ENCODE peak calls at places on chromosomes 16 and 17, in six cellular contexts. O is A549, G is HFFc6, U is cardiac muscle cell, M is AG09309, S is WTC11. L is an unnamed sample.

GRCh38 chr17:49814781-49815496 is 26.5 kb downstream of the KAT7 start:
- DNase-seq in O (no peak), G (no peak), U (no peak), M (no peak), S (no peak), L (no peak)

GRCh38 chr17:76246080-76247066 is 6.1 kb upstream of the RNF157 start:
- DNase-seq in O (no peak), G (no peak), U (peak), M (no peak), S (no peak), L (no peak)

GRCh38 chr17:17872468-17873345 is 35.9 kb upstream of the SREBF1 start:
- DNase-seq in O (no peak), G (peak), U (no peak), M (no peak), S (no peak), L (no peak)

GRCh38 chr17:82668631-82669099 is 20.4 kb upstream of the WDR45B start:
- DNase-seq in O (peak), G (peak), U (peak), M (no peak), S (peak), L (peak)

GRCh38 chr16:19085679-19086200 is 18.3 kb downstream of the COQ7 start:
- DNase-seq in O (no peak), G (no peak), U (peak), M (no peak), S (no peak), L (no peak)

GRCh38 chr17:73657473-73658116 is 13.3 kb upstream of the SDK2 start:
- DNase-seq in O (peak), G (no peak), U (peak), M (no peak), S (peak), L (peak)

GRCh38 chr16:67665598-67665997 is 952 bp downstream of the ENKD1 start:
- DNase-seq in O (no peak), G (no peak), U (no peak), M (no peak), S (no peak), L (no peak)

GRCh38 chr17:43984521-43984920 is 19.9 kb upstream of the NAGS start:
- DNase-seq in O (no peak), G (no peak), U (no peak), M (no peak), S (peak), L (no peak)

GRCh38 chr17:63426041-63426916 is 19.8 kb downstream of the CYB561 start:
- DNase-seq in O (no peak), G (no peak), U (no peak), M (no peak), S (no peak), L (no peak)

GRCh38 chr17:55056530-55056929 is 88.0 kb downstream of the STXBP4 start:
- DNase-seq in O (no peak), G (no peak), U (no peak), M (no peak), S (no peak), L (no peak)

GRCh38 chr17:35714988-35715387 is 16.5 kb upstream of the RASL10B start:
- DNase-seq in O (no peak), G (no peak), U (no peak), M (no peak), S (no peak), L (no peak)

GRCh38 chr17:78873519-78874340 is 29.3 kb downstream of the CEP295NL start:
- DNase-seq in O (no peak), G (no peak), U (no peak), M (no peak), S (no peak), L (no peak)

GRCh38 chr17:39663688-39664580 is 1.2 kb upstream of the TCAP start:
- DNase-seq in O (peak), G (no peak), U (no peak), M (no peak), S (peak), L (peak)

GRCh38 chr16:70364399-70364798 is 17.7 kb downstream of the DDX19A start:
- DNase-seq in O (no peak), G (no peak), U (no peak), M (no peak), S (no peak), L (no peak)

GRCh38 chr17:17213775-17214174 is 7.6 kb upstream of the PLD6 start:
- DNase-seq in O (no peak), G (no peak), U (no peak), M (no peak), S (no peak), L (no peak)

GRCh38 chr17:40110026-40110425 is 9.6 kb upstream of the NR1D1 start:
- DNase-seq in O (no peak), G (no peak), U (no peak), M (no peak), S (peak), L (no peak)

GRCh38 chr17:73415782-73416181 is 104.0 kb upstream of the CDC42EP4 start:
- DNase-seq in O (no peak), G (no peak), U (no peak), M (no peak), S (no peak), L (no peak)

GRCh38 chr16:66354321-66354854 is 12.1 kb upstream of the CDH5 start:
- DNase-seq in O (no peak), G (no peak), U (no peak), M (no peak), S (no peak), L (no peak)

GRCh38 chr17:1931759-1932579 is 93.2 kb downstream of the RTN4RL1 start:
- DNase-seq in O (no peak), G (no peak), U (peak), M (no peak), S (peak), L (no peak)

GRCh38 chr17:42849451-42850157 is 1.4 kb upstream of the AOC3 start:
- DNase-seq in O (no peak), G (no peak), U (no peak), M (no peak), S (no peak), L (no peak)

GRCh38 chr16:21626659-21627277 is 25.6 kb downstream of the IGSF6 start:
- DNase-seq in O (peak), G (peak), U (peak), M (peak), S (no peak), L (no peak)

GRCh38 chr16:64419832-64420231 is 702.0 kb downstream of the CDH11 start:
- DNase-seq in O (no peak), G (no peak), U (peak), M (no peak), S (no peak), L (no peak)

GRCh38 chr16:67936876-67937605 is 391 bp upstream of the PSMB10 start:
- DNase-seq in O (no peak), G (peak), U (no peak), M (no peak), S (no peak), L (no peak)

GRCh38 chr17:47810200-47810821 is 11.3 kb downstream of the OSBPL7 start:
- DNase-seq in O (peak), G (peak), U (peak), M (peak), S (peak), L (no peak)

GRCh38 chr16:72715267-72715666 is 332.7 kb downstream of the ZFHX3 start:
- DNase-seq in O (no peak), G (no peak), U (no peak), M (no peak), S (no peak), L (no peak)

DNA sequence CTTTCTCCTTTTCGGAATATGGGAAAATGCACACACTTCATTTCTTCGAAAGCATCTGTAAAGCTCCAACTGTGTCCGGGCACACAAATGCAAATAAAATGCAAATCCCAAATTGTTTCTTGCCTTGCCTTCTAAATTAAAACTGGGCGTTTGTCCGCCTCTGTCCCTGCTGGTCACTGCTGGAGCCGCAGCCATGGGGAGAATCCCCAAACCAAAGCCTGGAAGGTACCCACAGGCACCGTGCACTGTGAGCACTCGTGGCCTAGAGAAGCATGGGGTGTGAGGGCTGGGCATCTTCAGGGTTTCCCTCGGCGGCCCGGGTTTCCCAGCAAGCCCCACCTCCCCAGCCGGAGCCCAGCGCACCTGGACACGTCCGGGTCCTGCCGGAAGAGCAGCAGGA is 2.9 kb downstream of the SLC47A2 start:
- DNase-seq in O (no peak), G (no peak), U (no peak), M (no peak), S (peak), L (no peak)
- TF ChIP-seq CTCF in O (no peak), G (peak), U (no peak), M (peak), S (peak), L (peak)

DNA sequence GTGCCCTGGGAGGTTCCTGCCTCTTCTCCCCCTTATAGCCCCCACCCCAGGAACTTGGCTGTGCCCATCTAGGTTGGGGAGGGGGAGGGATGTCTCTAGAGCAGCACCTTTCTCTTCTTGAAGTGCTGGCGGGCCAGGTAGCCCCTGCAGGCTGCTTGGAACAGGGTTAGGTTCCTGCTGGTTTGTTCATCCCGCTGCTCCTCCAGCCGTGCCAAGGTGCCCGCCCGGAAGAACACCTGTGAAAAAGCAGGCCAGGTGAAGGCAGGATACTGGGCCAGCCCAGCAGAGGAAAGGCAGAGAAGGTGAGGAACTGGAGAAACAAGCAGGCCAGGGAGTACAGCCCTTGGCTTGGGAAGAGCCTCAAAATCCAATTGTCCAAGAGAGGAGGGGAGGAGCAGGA is 56.6 kb downstream of the PIPOX start:
- DNase-seq in O (no peak), G (no peak), U (no peak), M (no peak), S (no peak), L (no peak)
- TF ChIP-seq CTCF in O (no peak), G (no peak), U (no peak), M (no peak), S (no peak), L (no peak)

GRCh38 chr16:25707982-25708583 is 16.3 kb downstream of the HS3ST4 start:
- DNase-seq in O (peak), G (no peak), U (peak), M (no peak), S (peak), L (peak)
- TF ChIP-seq CTCF in O (peak), G (peak), U (no peak), M (peak), S (peak), L (peak)

GRCh38 chr16:29805232-29806095 is 865 bp upstream of the MAZ start:
- DNase-seq in O (peak), G (peak), U (peak), M (peak), S (peak), L (peak)
- TF ChIP-seq CTCF in O (no peak), G (peak), U (no peak), M (no peak), S (no peak), L (no peak)

GRCh38 chr16:85347213-85347591 is 234.9 kb upstream of the CIBAR2 start:
- DNase-seq in O (peak), G (no peak), U (peak), M (no peak), S (peak), L (no peak)
- TF ChIP-seq CTCF in O (peak), G (peak), U (peak), M (peak), S (peak), L (no peak)

GRCh38 chr16:25614836-25615235 is 76.9 kb upstream of the HS3ST4 start:
- DNase-seq in O (no peak), G (no peak), U (no peak), M (no peak), S (no peak), L (no peak)
- TF ChIP-seq CTCF in O (no peak), G (no peak), U (no peak), M (no peak), S (no peak), L (no peak)

GRCh38 chr17:77484096-77484495 is 343.3 kb downstream of the SEC14L1 start:
- DNase-seq in O (no peak), G (no peak), U (no peak), M (no peak), S (no peak), L (no peak)
- TF ChIP-seq CTCF in O (no peak), G (no peak), U (no peak), M (no peak), S (no peak), L (no peak)

GRCh38 chr16:2834968-2835367 is 4.9 kb downstream of the ZG16B start:
- DNase-seq in O (no peak), G (no peak), U (no peak), M (no peak), S (no peak), L (no peak)
- TF ChIP-seq CTCF in O (no peak), G (no peak), U (no peak), M (no peak), S (no peak), L (no peak)

GRCh38 chr17:56630202-56630601 is 36.7 kb downstream of the NOG start:
- DNase-seq in O (no peak), G (no peak), U (no peak), M (no peak), S (no peak), L (no peak)

GRCh38 chr17:56624947-56625346 is 31.4 kb downstream of the NOG start:
- DNase-seq in O (no peak), G (no peak), U (peak), M (no peak), S (no peak), L (no peak)

GRCh38 chr17:56624315-56624714 is 30.8 kb downstream of the NOG start:
- DNase-seq in O (no peak), G (no peak), U (peak), M (no peak), S (no peak), L (no peak)

GRCh38 chr17:56633681-56634080 is 40.2 kb downstream of the NOG start:
- DNase-seq in O (no peak), G (no peak), U (no peak), M (no peak), S (no peak), L (no peak)

GRCh38 chr17:56629450-56630187 is 36.1 kb downstream of the NOG start:
- DNase-seq in O (peak), G (peak), U (peak), M (no peak), S (peak), L (peak)
- TF ChIP-seq CTCF in O (peak), G (peak), U (peak), M (peak), S (no peak), L (no peak)

GRCh38 chr16:74304835-74305176 is 8.2 kb downstream of the PSMD7 start:
- DNase-seq in O (no peak), G (no peak), U (no peak), M (no peak), S (no peak), L (no peak)
- TF ChIP-seq CTCF in O (no peak), G (peak), U (no peak), M (no peak), S (no peak), L (no peak)

L was measured in endothelial cell.